ENCODE peak calls at places on chromosome 4, in six cellular contexts. Q is astrocyte, C is ACHN, P is MCF 10A, F is NCI-H345, T is H7. M is an unnamed sample.

GRCh38 chr4:98501383-98501782 is 157.0 kb downstream of the TSPAN5 start:
- DNase-seq in Q (no peak), C (no peak), P (no peak), F (no peak), T (no peak), M (no peak)

GRCh38 chr4:27272264-27272663 is 411.6 kb downstream of the STIM2 start:
- DNase-seq in Q (no peak), C (no peak), P (no peak), F (peak; percentile 19), T (no peak), M (no peak)

GRCh38 chr4:158787718-158788441 is 19.1 kb downstream of the FNIP2 start:
- DNase-seq in Q (no peak), C (no peak), P (no peak), F (no peak), T (no peak), M (no peak)

GRCh38 chr4:3330682-3331081 is 37.9 kb downstream of the RGS12 start:
- DNase-seq in Q (no peak), C (no peak), P (no peak), F (no peak), T (no peak), M (no peak)

GRCh38 chr4:10006604-10007435 is 14.5 kb downstream of the SLC2A9 start:
- DNase-seq in Q (peak; percentile 35), C (peak; percentile 61), P (peak; percentile 97), F (no peak), T (no peak), M (peak; percentile 78)

GRCh38 chr4:89308161-89308500 is 531 bp upstream of the GPRIN3 start:
- DNase-seq in Q (no peak), C (no peak), P (no peak), F (no peak), T (no peak), M (no peak)

GRCh38 chr4:17719106-17719505 is 62.3 kb downstream of the FAM184B start:
- DNase-seq in Q (no peak), C (no peak), P (peak; percentile 56), F (no peak), T (no peak), M (no peak)

GRCh38 chr4:168699224-168699878 is 202.5 kb downstream of the PALLD start:
- DNase-seq in Q (no peak), C (no peak), P (no peak), F (peak; percentile 34), T (no peak), M (no peak)

GRCh38 chr4:151324449-151325319 is 721 bp downstream of the SH3D19 start:
- DNase-seq in Q (peak; percentile 61), C (peak; percentile 81), P (peak; percentile 71), F (peak; percentile 0), T (peak; percentile 77), M (no peak)

GRCh38 chr4:85842540-85842939 is 367.6 kb downstream of the ARHGAP24 start:
- DNase-seq in Q (peak; percentile 57), C (no peak), P (no peak), F (no peak), T (no peak), M (no peak)

GRCh38 chr4:4289055-4289454 is 899 bp downstream of the LYAR start:
- DNase-seq in Q (no peak), C (no peak), P (no peak), F (no peak), T (peak; percentile 19), M (no peak)

GRCh38 chr4:139873111-139873866 is 207.7 kb downstream of the MGST2 start:
- DNase-seq in Q (peak; percentile 82), C (no peak), P (no peak), F (no peak), T (no peak), M (no peak)

GRCh38 chr4:1176398-1177273 is 4.3 kb upstream of the SPON2 start:
- DNase-seq in Q (no peak), C (no peak), P (no peak), F (no peak), T (no peak), M (no peak)

GRCh38 chr4:42119916-42120315 is 32.5 kb downstream of the BEND4 start:
- DNase-seq in Q (no peak), C (no peak), P (no peak), F (no peak), T (peak; percentile 36), M (no peak)

GRCh38 chr4:140363558-140363957 is 9.9 kb upstream of the SCOC start:
- DNase-seq in Q (no peak), C (no peak), P (no peak), F (peak; percentile 55), T (no peak), M (no peak)

GRCh38 chr4:2817701-2818350 is 24.9 kb downstream of the SH3BP2 start:
- DNase-seq in Q (no peak), C (peak; percentile 51), P (peak; percentile 56), F (peak; percentile 63), T (peak; percentile 99), M (no peak)

GRCh38 chr4:183594823-183595222 is 64.2 kb downstream of the RWDD4 start:
- DNase-seq in Q (no peak), C (no peak), P (no peak), F (no peak), T (no peak), M (no peak)

GRCh38 chr4:27305246-27305645 is 444.6 kb downstream of the STIM2 start:
- DNase-seq in Q (no peak), C (no peak), P (no peak), F (no peak), T (no peak), M (no peak)

GRCh38 chr4:127965803-127966175 is 583 bp downstream of the ABHD18 start:
- DNase-seq in Q (peak; percentile 5), C (peak; percentile 36), P (peak; percentile 43), F (peak; percentile 68), T (peak; percentile 76), M (no peak)

GRCh38 chr4:31968842-31969241 is 1248.7 kb downstream of the PCDH7 start:
- DNase-seq in Q (no peak), C (no peak), P (no peak), F (no peak), T (no peak), M (no peak)

GRCh38 chr4:113869743-113870375 is 108.3 kb upstream of the CAMK2D start:
- DNase-seq in Q (peak; percentile 75), C (peak; percentile 51), P (peak; percentile 72), F (no peak), T (no peak), M (no peak)

M was measured in NCI-H226.